ENCODE peak calls at places on chromosomes 6 and 20, in four cellular contexts. U is K562, J is GM12878, H is HepG2. M is an unnamed sample.

GRCh38 chr6:145091102-145091826 is 644.1 kb downstream of the EPM2A start:
- DNase-seq in U (no peak), H (peak; percentile 53), J (no peak), M (no peak)

GRCh38 chr6:53593001-53593488 is 48.1 kb upstream of the GCLC start:
- DNase-seq in J (no peak), U (no peak), H (no peak), M (no peak)

GRCh38 chr6:153044295-153044694 is 41.8 kb upstream of the MTRF1L start:
- DNase-seq in U (no peak), H (no peak), J (no peak), M (no peak)

GRCh38 chr6:109271622-109272021 is 110.6 kb downstream of the CD164 start:
- DNase-seq in H (no peak), J (no peak), U (no peak), M (no peak)

GRCh38 chr6:137625100-137625661 is 131.0 kb upstream of the OLIG3 start:
- DNase-seq in J (no peak), H (no peak), U (no peak), M (no peak)

GRCh38 chr6:75147512-75147911 is 58.3 kb downstream of the COL12A1 start:
- DNase-seq in H (no peak), U (no peak), J (peak; percentile 7), M (no peak)

GRCh38 chr20:1333462-1334369 is 4.8 kb upstream of the SDCBP2 start:
- DNase-seq in J (no peak), H (no peak), U (no peak), M (no peak)

GRCh38 chr6:154509421-154510143 is 903 bp downstream of the CNKSR3 start:
- DNase-seq in J (no peak), H (peak; percentile 44), U (peak; percentile 68), M (peak; percentile 52)

GRCh38 chr6:44842616-44843015 is 455.1 kb downstream of the CDC5L start:
- DNase-seq in J (no peak), U (no peak), H (no peak), M (no peak)

GRCh38 chr6:30494275-30494990 is 5.1 kb downstream of the HLA-E start:
- DNase-seq in U (no peak), H (no peak), J (no peak), M (no peak)

GRCh38 chr6:167898673-167899311 is 72.1 kb downstream of the AFDN start:
- DNase-seq in J (no peak), H (peak; percentile 43), U (no peak), M (peak; percentile 72)

GRCh38 chr20:21767739-21768223 is 62.3 kb downstream of the PAX1 start:
- DNase-seq in U (peak; percentile 10), H (peak; percentile 86), J (no peak), M (peak; percentile 87)

GRCh38 chr6:78810146-78810545 is 57.2 kb upstream of the IRAK1BP1 start:
- DNase-seq in J (no peak), U (no peak), H (peak; percentile 21), M (peak; percentile 82)

GRCh38 chr6:106724337-106724736 is 95.0 kb downstream of the QRSL1 start:
- DNase-seq in U (no peak), J (no peak), H (no peak), M (no peak)
- TF ChIP-seq POLR2AphosphoS5 in U (no peak), J (no peak), H (no peak), M (no peak)

GRCh38 chr6:170110201-170111140 is 180.4 kb downstream of the DLL1 start:
- DNase-seq in H (no peak), J (no peak), U (no peak), M (no peak)

GRCh38 chr6:170111816-170112582 is 178.9 kb downstream of the DLL1 start:
- DNase-seq in J (no peak), H (no peak), U (no peak), M (no peak)

GRCh38 chr6:170112583-170112860 is 178.4 kb downstream of the DLL1 start:
- DNase-seq in H (no peak), J (no peak), U (no peak), M (no peak)

GRCh38 chr6:170113141-170113540 is 177.7 kb downstream of the DLL1 start:
- DNase-seq in H (no peak), J (no peak), U (no peak), M (no peak)

DNA sequence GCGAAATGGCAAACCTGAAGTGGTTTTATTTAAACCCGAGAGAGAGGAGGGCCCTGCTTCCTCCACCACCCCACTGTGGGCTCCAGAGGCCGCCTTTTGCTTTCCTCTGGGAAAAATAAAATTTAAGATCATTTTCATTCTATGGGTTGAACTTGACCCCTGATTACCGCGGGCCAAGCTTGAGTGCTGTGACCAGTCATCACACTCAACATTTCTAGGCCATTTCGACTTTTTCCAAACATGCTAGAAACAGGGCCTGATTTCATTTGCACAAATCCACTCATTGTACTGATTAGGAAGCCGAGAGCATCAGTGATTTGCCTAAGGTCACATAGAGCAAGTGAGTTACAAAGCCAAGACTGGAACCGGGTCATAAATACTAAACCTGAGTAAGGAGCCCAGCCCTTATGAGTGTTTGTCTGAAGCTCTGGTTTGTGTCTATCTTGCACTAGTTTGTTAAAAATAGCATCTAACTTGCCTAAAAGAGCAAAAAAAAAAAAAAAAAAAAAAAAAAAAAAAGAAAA is 179.7 kb downstream of the DLL1 start:
- DNase-seq in J (no peak), H (no peak), U (no peak), M (no peak)
- TF ChIP-seq CREB1 in J (no peak), H (no peak), U (no peak), M (no peak)

DNA sequence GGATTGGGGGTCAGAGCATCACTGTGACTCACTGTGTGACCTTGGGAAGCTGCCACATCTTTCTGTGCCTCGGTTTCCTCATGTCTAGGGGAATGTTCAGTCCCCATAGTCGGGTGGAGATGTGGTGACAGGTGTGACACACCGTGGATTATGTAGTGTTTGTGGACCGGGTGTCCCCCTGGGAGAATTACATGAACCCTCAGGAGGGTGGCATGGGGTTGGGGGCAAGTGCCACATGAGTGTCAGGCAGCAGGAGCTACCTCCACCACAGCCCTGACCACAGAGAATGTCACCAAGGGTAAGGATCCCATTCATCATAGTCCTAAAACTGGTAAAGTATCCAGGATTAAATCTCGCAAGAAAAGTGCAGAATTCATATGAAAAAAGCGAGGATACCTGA is 23.2 kb downstream of the SUN5 start:
- DNase-seq in U (no peak), J (no peak), H (no peak), M (no peak)
- TF ChIP-seq POLR2AphosphoS5 in U (no peak), J (no peak), H (no peak), M (no peak)

GRCh38 chr20:62724692-62725595 is 16.3 kb downstream of the NTSR1 start:
- DNase-seq in U (no peak), J (no peak), H (no peak), M (no peak)

GRCh38 chr20:62723768-62724420 is 15.3 kb downstream of the NTSR1 start:
- DNase-seq in U (no peak), H (no peak), J (no peak), M (no peak)

GRCh38 chr20:62722627-62723026 is 14.0 kb downstream of the NTSR1 start:
- DNase-seq in J (no peak), U (no peak), H (no peak), M (no peak)

GRCh38 chr20:62721511-62722197 is 13.0 kb downstream of the NTSR1 start:
- DNase-seq in J (no peak), U (no peak), H (no peak), M (no peak)

GRCh38 chr20:62723351-62723750 is 14.7 kb downstream of the NTSR1 start:
- DNase-seq in U (no peak), H (no peak), J (no peak), M (no peak)
- TF ChIP-seq CREB1 in U (no peak), H (no peak), J (no peak), M (no peak)